ENCODE peak calls at places on chromosomes 12 and 14, in six cellular contexts. E is HepG2, Z is SK-N-SH, M is H1, B is Panc1, U is upper lobe of left lung. K is an unnamed sample. For H3K4me1, the result is how much of the 10 kb centered on the place peaks cover.

GRCh38 chr12:90099288-90099687 is 390.6 kb upstream of the ATP2B1 start:
- DNase-seq in U (no peak), Z (no peak), M (no peak), E (no peak), B (no peak), K (no peak)

GRCh38 chr12:93380480-93381121 is 2.9 kb downstream of the NUDT4 start:
- DNase-seq in U (no peak), Z (peak), M (no peak), E (peak), B (no peak), K (no peak)

GRCh38 chr14:90846511-90846910 is 30.3 kb upstream of the TTC7B start:
- DNase-seq in M (no peak), U (no peak), Z (no peak), B (no peak), E (no peak), K (no peak)

GRCh38 chr14:102545461-102546265 is 36.1 kb upstream of the ANKRD9 start:
- DNase-seq in Z (peak), M (no peak), U (no peak), B (no peak), E (peak), K (no peak)

GRCh38 chr12:76111209-76111749 is 26.8 kb upstream of the NAP1L1 start:
- DNase-seq in M (no peak), Z (no peak), B (no peak), U (no peak), E (no peak), K (no peak)

GRCh38 chr12:32901553-32901952 is 5.0 kb upstream of the PKP2 start:
- DNase-seq in M (no peak), E (peak), Z (no peak), B (no peak), U (no peak), K (no peak)

GRCh38 chr14:59739794-59740193 is 130.8 kb downstream of the RTN1 start:
- DNase-seq in U (no peak), M (no peak), Z (no peak), E (no peak), B (no peak), K (no peak)

GRCh38 chr14:93648440-93649168 is 139.7 kb downstream of the PRIMA1 start:
- DNase-seq in Z (peak), B (no peak), E (peak), M (no peak), U (no peak), K (no peak)

GRCh38 chr12:99810718-99811593 is 163.4 kb downstream of the GARIN6 start:
- DNase-seq in B (no peak), M (no peak), E (peak), U (no peak), Z (peak), K (no peak)

GRCh38 chr12:108854055-108854452 is 3.3 kb downstream of the SSH1 start:
- DNase-seq in M (no peak), Z (no peak), B (no peak), E (peak), U (no peak), K (no peak)
- TF ChIP-seq CTCF in M (no peak), Z (peak), B (peak), E (no peak), U (peak), K (peak)

GRCh38 chr12:11896530-11896929 is 174.2 kb upstream of the BCL2L14 start:
- DNase-seq in U (no peak), M (no peak), Z (peak), B (no peak), E (no peak), K (no peak)

GRCh38 chr12:11892065-11892391 is 178.7 kb upstream of the BCL2L14 start:
- DNase-seq in E (peak), M (no peak), Z (no peak), U (no peak), B (no peak), K (no peak)

GRCh38 chr12:11893998-11894397 is 176.7 kb upstream of the BCL2L14 start:
- DNase-seq in Z (no peak), B (no peak), M (no peak), E (no peak), U (no peak), K (no peak)

GRCh38 chr12:11895421-11896064 is 175.2 kb upstream of the BCL2L14 start:
- DNase-seq in U (no peak), Z (no peak), B (no peak), M (no peak), E (no peak), K (no peak)

GRCh38 chr12:11894890-11895289 is 175.8 kb upstream of the BCL2L14 start:
- DNase-seq in U (no peak), B (no peak), Z (no peak), M (no peak), E (no peak), K (no peak)
- H3K4me1 ChIP-seq in U (under half), B (under half), Z (under half), M (under half), E (under half), K (under half)

DNA sequence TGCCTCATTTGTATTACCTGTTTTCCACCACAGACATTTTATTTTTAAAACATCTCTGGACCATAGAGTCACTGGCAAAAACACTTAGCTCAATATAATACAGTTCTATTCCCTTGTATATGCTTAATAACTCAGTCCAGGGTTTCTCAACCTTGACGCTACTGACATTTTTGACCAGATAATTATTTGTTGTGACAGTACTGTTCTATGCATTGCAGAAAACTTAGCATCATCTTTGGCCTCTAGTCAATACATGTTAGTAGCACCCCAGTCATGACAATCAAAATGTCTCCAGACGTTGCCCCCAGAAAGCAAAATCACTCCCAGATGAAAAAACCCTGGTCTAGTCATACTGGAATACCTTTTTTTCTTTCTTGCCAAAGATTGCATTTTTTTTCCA is 174.7 kb downstream of the TMEM132D start:
- DNase-seq in U (no peak), E (no peak), B (no peak), Z (no peak), M (no peak), K (no peak)
- TF ChIP-seq POLR2AphosphoS5 in U (no peak), E (no peak), B (no peak), Z (no peak), M (no peak), K (no peak)

GRCh38 chr12:3371018-3371417 is 120.0 kb upstream of the PRMT8 start:
- DNase-seq in B (no peak), E (no peak), M (no peak), U (no peak), Z (no peak), K (no peak)
- TF ChIP-seq CTCF in B (no peak), E (no peak), M (no peak), U (no peak), Z (no peak), K (no peak)